ENCODE peak calls at places on chromosomes 4 and X, in five cellular contexts. B, A, H, P and T are unnamed samples.

GRCh38 chrX:119899125-119899524 is 3.4 kb downstream of the AKAP14 start:
- DNase-seq in B (no peak), A (no peak), H (no peak), P (no peak), T (no peak)

GRCh38 chr4:2036866-2037265 is 22.3 kb upstream of the NAT8L start:
- DNase-seq in B (no peak), A (no peak), H (no peak), P (no peak), T (no peak)

GRCh38 chrX:53587795-53588194 is 98.7 kb downstream of the HUWE1 start:
- DNase-seq in B (no peak), A (no peak), H (no peak), P (no peak), T (no peak)

GRCh38 chr4:9685692-9686091 is 95.7 kb upstream of the DRD5 start:
- DNase-seq in B (no peak), A (no peak), H (no peak), P (no peak), T (no peak)

GRCh38 chrX:119784747-119785446 is 6.5 kb downstream of the RPL39 start:
- DNase-seq in B (peak; percentile 23), A (peak; percentile 57), H (no peak), P (no peak), T (no peak)

GRCh38 chr4:73257995-73258667 is 467 bp downstream of the ANKRD17 start:
- DNase-seq in B (peak; percentile 59), A (peak; percentile 27), H (no peak), P (no peak), T (peak; percentile 19)

GRCh38 chr4:8694651-8695151 is 102.1 kb downstream of the CPZ start:
- DNase-seq in B (no peak), A (no peak), H (no peak), P (no peak), T (no peak)

GRCh38 chr4:26936284-26937065 is 75.8 kb downstream of the STIM2 start:
- DNase-seq in B (no peak), A (no peak), H (peak; percentile 32), P (no peak), T (no peak)

GRCh38 chrX:25018682-25019081 is 2.9 kb upstream of the ARX start:
- DNase-seq in B (no peak), A (no peak), H (no peak), P (no peak), T (no peak)

GRCh38 chr4:127214001-127214400 is 418.8 kb upstream of the INTU start:
- DNase-seq in B (no peak), A (no peak), H (no peak), P (no peak), T (no peak)

GRCh38 chr4:177554966-177555574 is 112.8 kb upstream of the AGA start:
- DNase-seq in B (peak; percentile 7), A (peak; percentile 41), H (no peak), P (no peak), T (no peak)

DNA sequence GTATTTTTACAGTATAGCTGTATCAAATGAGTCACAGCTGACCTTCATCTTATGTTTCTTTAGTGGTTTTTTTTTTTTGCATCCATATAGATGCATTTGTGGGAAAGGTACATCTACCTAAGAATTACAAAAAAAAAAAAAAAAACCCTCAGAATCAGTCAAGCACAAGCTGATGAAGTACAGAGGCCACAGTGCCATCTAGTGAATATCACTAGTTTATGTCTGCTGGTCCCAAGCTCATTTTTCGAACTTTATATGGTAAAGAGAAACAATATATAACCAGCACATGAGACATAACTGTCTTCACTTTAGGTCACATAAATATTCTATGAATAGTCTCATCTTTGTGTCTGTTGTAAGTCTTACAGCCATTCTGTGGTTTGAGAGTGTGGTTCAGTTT is 220.1 kb downstream of the DLG3 start:
- DNase-seq in B (peak; percentile 13), A (peak; percentile 7), H (no peak), P (peak; percentile 16), T (no peak)
- TF ChIP-seq CTCF in B (peak; percentile 13), A (peak; percentile 49), H (no peak), P (peak; percentile 20), T (no peak)

GRCh38 chr4:184860018-184860530 is 34.3 kb upstream of the ACSL1 start:
- DNase-seq in B (no peak), A (no peak), H (no peak), P (no peak), T (no peak)

GRCh38 chr4:184861047-184861446 is 35.3 kb upstream of the ACSL1 start:
- DNase-seq in B (no peak), A (no peak), H (no peak), P (no peak), T (no peak)

GRCh38 chr4:184854673-184855072 is 28.9 kb upstream of the ACSL1 start:
- DNase-seq in B (no peak), A (no peak), H (peak; percentile 60), P (no peak), T (no peak)

GRCh38 chr4:184856277-184856609 is 30.5 kb upstream of the ACSL1 start:
- DNase-seq in B (no peak), A (no peak), H (no peak), P (no peak), T (no peak)

DNA sequence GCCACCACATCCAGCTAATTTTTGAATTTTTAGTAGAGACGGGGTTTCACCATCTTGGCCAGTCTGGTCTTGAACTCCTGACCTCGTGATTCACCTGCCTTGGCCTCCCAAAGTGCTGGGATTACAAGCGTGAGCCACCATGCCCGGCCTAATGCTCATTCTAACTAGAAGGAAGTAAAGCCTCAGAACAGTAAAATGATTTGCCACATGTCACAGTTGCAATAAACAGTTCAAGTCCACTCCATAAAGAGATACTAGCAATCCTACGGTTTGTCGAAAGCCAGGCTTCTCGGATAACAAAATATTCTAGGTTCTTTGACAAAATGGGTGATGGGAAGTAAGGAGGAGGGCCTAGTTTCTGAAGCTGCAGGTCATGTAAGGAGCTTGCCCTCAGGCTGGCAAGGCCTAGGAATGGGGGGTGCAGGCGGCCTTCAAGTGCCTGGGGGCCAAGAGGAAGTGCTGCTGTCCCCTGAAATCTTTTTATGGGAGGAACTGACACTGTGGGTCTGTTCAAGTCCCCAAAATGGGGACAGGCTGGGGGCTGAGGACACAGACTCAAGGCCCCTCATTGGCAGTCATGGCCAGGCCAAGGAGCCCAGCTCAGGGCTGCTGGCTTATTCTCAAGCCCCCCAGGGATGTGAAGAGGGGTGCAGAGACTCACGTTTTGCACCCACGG is 31.8 kb upstream of the ACSL1 start:
- DNase-seq in B (no peak), A (no peak), H (no peak), P (no peak), T (no peak)
- H3K4me1 ChIP-seq in B (no peaks in the 10 kb centered on the region), A (no peaks in the 10 kb centered on the region), H (peaks cover 4% of the 10 kb centered on the region), P (no peaks in the 10 kb centered on the region), T (no peaks in the 10 kb centered on the region)

GRCh38 chr4:6574747-6575502 is at the start of gene MAN2B2:
- DNase-seq in B (peak; percentile 78), A (peak; percentile 89), H (peak; percentile 92), P (peak; percentile 27), T (peak; percentile 63)
- TF ChIP-seq CTCF in B (peak; percentile 26), A (no peak), H (peak; percentile 14), P (no peak), T (no peak)

GRCh38 chr4:142331646-142332045 is 514.5 kb downstream of the INPP4B start:
- DNase-seq in B (no peak), A (no peak), H (no peak), P (no peak), T (no peak)

GRCh38 chr4:142326181-142326580 is 519.9 kb downstream of the INPP4B start:
- DNase-seq in B (no peak), A (no peak), H (no peak), P (no peak), T (no peak)

GRCh38 chr4:142329304-142329703 is 516.8 kb downstream of the INPP4B start:
- DNase-seq in B (no peak), A (no peak), H (no peak), P (no peak), T (no peak)

GRCh38 chr4:142334931-142335330 is 511.2 kb downstream of the INPP4B start:
- DNase-seq in B (no peak), A (no peak), H (no peak), P (no peak), T (no peak)

GRCh38 chr4:142331132-142331531 is 515.0 kb downstream of the INPP4B start:
- DNase-seq in B (no peak), A (no peak), H (no peak), P (no peak), T (no peak)
- H3K4me1 ChIP-seq in B (no peaks in the 10 kb centered on the region), A (peaks cover 5% of the 10 kb centered on the region), H (no peaks in the 10 kb centered on the region), P (no peaks in the 10 kb centered on the region), T (peaks cover 32% of the 10 kb centered on the region)

DNA sequence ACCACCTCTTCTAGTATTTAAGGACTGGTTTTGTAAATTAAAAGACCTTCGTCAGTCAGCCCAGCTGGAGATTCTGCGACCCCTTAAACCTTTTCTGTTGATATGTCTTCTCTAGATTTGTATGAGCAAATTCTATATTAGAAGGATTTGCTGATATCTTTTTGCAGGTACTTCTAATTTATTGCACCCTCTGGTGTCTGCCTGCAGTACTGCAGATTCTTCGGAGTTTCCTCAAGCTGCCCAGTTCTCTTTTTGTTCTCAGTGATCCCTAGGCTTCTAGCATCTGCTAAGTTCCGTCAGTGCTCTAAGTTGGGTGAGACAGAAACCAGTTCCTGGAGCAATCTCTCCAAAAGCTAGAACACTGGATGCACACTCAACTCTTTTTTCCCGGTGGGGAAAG is 545.2 kb downstream of the C4orf33 start:
- DNase-seq in B (peak; percentile 80), A (peak; percentile 69), H (no peak), P (peak; percentile 42), T (peak; percentile 4)
- TF ChIP-seq CTCF in B (peak; percentile 71), A (peak; percentile 80), H (peak; percentile 82), P (peak; percentile 74), T (peak; percentile 76)